ENCODE peak calls at places on chromosome 19, in eight cellular contexts. One of them, this sample, is unnamed.

GRCh38 chr19:16355293-16356043 is 30.8 kb downstream of the KLF2 start:
- DNase-seq in neural progenitor cell: no peak
- DNase-seq in SK-N-SH: no peak
- DNase-seq in hepatocyte: peak
- DNase-seq in GM23248: peak
- DNase-seq in HCT116: no peak
- DNase-seq in PC-3: no peak
- DNase-seq in OCI-LY7: no peak
- DNase-seq in this sample: no peak

GRCh38 chr19:4059931-4060620 is 6.6 kb downstream of the ZBTB7A start:
- DNase-seq in neural progenitor cell: no peak
- DNase-seq in SK-N-SH: no peak
- DNase-seq in hepatocyte: peak
- DNase-seq in GM23248: peak
- DNase-seq in HCT116: no peak
- DNase-seq in PC-3: no peak
- DNase-seq in OCI-LY7: peak
- DNase-seq in this sample: peak

GRCh38 chr19:54517483-54517882 is 14.9 kb downstream of the LAIR2 start:
- DNase-seq in neural progenitor cell: peak
- DNase-seq in SK-N-SH: no peak
- DNase-seq in hepatocyte: peak
- DNase-seq in GM23248: peak
- DNase-seq in HCT116: no peak
- DNase-seq in PC-3: peak
- DNase-seq in OCI-LY7: peak
- DNase-seq in this sample: peak

GRCh38 chr19:43564800-43565199 is 10.5 kb downstream of the XRCC1 start:
- DNase-seq in neural progenitor cell: no peak
- DNase-seq in SK-N-SH: no peak
- DNase-seq in hepatocyte: no peak
- DNase-seq in GM23248: no peak
- DNase-seq in HCT116: no peak
- DNase-seq in PC-3: no peak
- DNase-seq in OCI-LY7: no peak
- DNase-seq in this sample: no peak

GRCh38 chr19:16229322-16229641 is 31.6 kb downstream of the AP1M1 start:
- DNase-seq in neural progenitor cell: no peak
- DNase-seq in SK-N-SH: peak
- DNase-seq in hepatocyte: no peak
- DNase-seq in GM23248: no peak
- DNase-seq in HCT116: no peak
- DNase-seq in PC-3: no peak
- DNase-seq in OCI-LY7: no peak
- DNase-seq in this sample: no peak

GRCh38 chr19:16773259-16773658 is 53.6 kb downstream of the NWD1 start:
- DNase-seq in neural progenitor cell: no peak
- DNase-seq in SK-N-SH: no peak
- DNase-seq in hepatocyte: no peak
- DNase-seq in GM23248: no peak
- DNase-seq in HCT116: no peak
- DNase-seq in PC-3: peak
- DNase-seq in OCI-LY7: no peak
- DNase-seq in this sample: no peak

GRCh38 chr19:31308781-31309180 is 40.5 kb downstream of the TSHZ3 start:
- DNase-seq in neural progenitor cell: no peak
- DNase-seq in SK-N-SH: no peak
- DNase-seq in hepatocyte: no peak
- DNase-seq in GM23248: no peak
- DNase-seq in HCT116: no peak
- DNase-seq in PC-3: no peak
- DNase-seq in OCI-LY7: no peak
- DNase-seq in this sample: no peak

GRCh38 chr19:48608798-48609263 is 2.3 kb downstream of the SPACA4 start:
- DNase-seq in neural progenitor cell: peak
- DNase-seq in SK-N-SH: peak
- DNase-seq in hepatocyte: no peak
- DNase-seq in GM23248: peak
- DNase-seq in HCT116: peak
- DNase-seq in PC-3: peak
- DNase-seq in OCI-LY7: peak
- DNase-seq in this sample: peak

GRCh38 chr19:19406878-19407639 is 1.6 kb downstream of the GATAD2A start:
- DNase-seq in neural progenitor cell: peak
- DNase-seq in SK-N-SH: no peak
- DNase-seq in hepatocyte: peak
- DNase-seq in GM23248: peak
- DNase-seq in HCT116: no peak
- DNase-seq in PC-3: peak
- DNase-seq in OCI-LY7: peak
- DNase-seq in this sample: no peak

GRCh38 chr19:5719274-5719960 is 529 bp downstream of the LONP1 start:
- DNase-seq in neural progenitor cell: peak
- DNase-seq in SK-N-SH: no peak
- DNase-seq in hepatocyte: no peak
- DNase-seq in GM23248: peak
- DNase-seq in HCT116: no peak
- DNase-seq in PC-3: no peak
- DNase-seq in OCI-LY7: peak
- DNase-seq in this sample: peak

GRCh38 chr19:47035127-47035494 is 13.3 kb downstream of the TMEM160 start:
- DNase-seq in neural progenitor cell: peak
- DNase-seq in SK-N-SH: peak
- DNase-seq in hepatocyte: no peak
- DNase-seq in GM23248: peak
- DNase-seq in HCT116: no peak
- DNase-seq in PC-3: peak
- DNase-seq in OCI-LY7: peak
- DNase-seq in this sample: peak

GRCh38 chr19:30236006-30236405 is 136.2 kb upstream of the ZNF536 start:
- DNase-seq in neural progenitor cell: peak
- DNase-seq in SK-N-SH: peak
- DNase-seq in hepatocyte: no peak
- DNase-seq in GM23248: no peak
- DNase-seq in HCT116: no peak
- DNase-seq in PC-3: no peak
- DNase-seq in OCI-LY7: no peak
- DNase-seq in this sample: peak

GRCh38 chr19:6744381-6745288 is 5.2 kb downstream of the TRIP10 start:
- DNase-seq in neural progenitor cell: peak
- DNase-seq in SK-N-SH: no peak
- DNase-seq in hepatocyte: peak
- DNase-seq in GM23248: peak
- DNase-seq in HCT116: no peak
- DNase-seq in PC-3: peak
- DNase-seq in OCI-LY7: no peak
- DNase-seq in this sample: no peak

GRCh38 chr19:1173845-1174809 is at the start of gene SBNO2:
- DNase-seq in neural progenitor cell: peak
- DNase-seq in SK-N-SH: peak
- DNase-seq in hepatocyte: peak
- DNase-seq in GM23248: peak
- DNase-seq in HCT116: peak
- DNase-seq in PC-3: peak
- DNase-seq in OCI-LY7: peak
- DNase-seq in this sample: peak

GRCh38 chr19:5309438-5310204 is 31.0 kb downstream of the PTPRS start:
- DNase-seq in neural progenitor cell: no peak
- DNase-seq in SK-N-SH: peak
- DNase-seq in hepatocyte: no peak
- DNase-seq in GM23248: peak
- DNase-seq in HCT116: no peak
- DNase-seq in PC-3: no peak
- DNase-seq in OCI-LY7: no peak
- DNase-seq in this sample: peak

GRCh38 chr19:35715981-35716734 is 1.6 kb upstream of the KMT2B start:
- DNase-seq in neural progenitor cell: peak
- DNase-seq in SK-N-SH: peak
- DNase-seq in hepatocyte: peak
- DNase-seq in GM23248: peak
- DNase-seq in HCT116: no peak
- DNase-seq in PC-3: peak
- DNase-seq in OCI-LY7: no peak
- DNase-seq in this sample: peak

GRCh38 chr19:45528149-45528743 is 21.0 kb downstream of the VASP start:
- DNase-seq in neural progenitor cell: peak
- DNase-seq in SK-N-SH: no peak
- DNase-seq in hepatocyte: peak
- DNase-seq in GM23248: peak
- DNase-seq in HCT116: no peak
- DNase-seq in PC-3: peak
- DNase-seq in OCI-LY7: no peak
- DNase-seq in this sample: peak

GRCh38 chr19:6021878-6022569 is 44.1 kb upstream of the RANBP3 start:
- DNase-seq in neural progenitor cell: peak
- DNase-seq in SK-N-SH: peak
- DNase-seq in hepatocyte: peak
- DNase-seq in GM23248: peak
- DNase-seq in HCT116: peak
- DNase-seq in PC-3: peak
- DNase-seq in OCI-LY7: peak
- DNase-seq in this sample: peak

GRCh38 chr19:6668696-6669095 is 1.3 kb downstream of the TNFSF14 start:
- DNase-seq in neural progenitor cell: no peak
- DNase-seq in SK-N-SH: no peak
- DNase-seq in hepatocyte: no peak
- DNase-seq in GM23248: no peak
- DNase-seq in HCT116: no peak
- DNase-seq in PC-3: no peak
- DNase-seq in OCI-LY7: no peak
- DNase-seq in this sample: no peak

GRCh38 chr19:42113641-42114348 is 18.5 kb downstream of the POU2F2 start:
- DNase-seq in neural progenitor cell: no peak
- DNase-seq in SK-N-SH: no peak
- DNase-seq in hepatocyte: peak
- DNase-seq in GM23248: peak
- DNase-seq in HCT116: peak
- DNase-seq in PC-3: peak
- DNase-seq in OCI-LY7: peak
- DNase-seq in this sample: peak

GRCh38 chr19:33904681-33905080 is 108.0 kb downstream of the KCTD15 start:
- DNase-seq in neural progenitor cell: peak
- DNase-seq in SK-N-SH: peak
- DNase-seq in hepatocyte: peak
- DNase-seq in GM23248: peak
- DNase-seq in HCT116: no peak
- DNase-seq in PC-3: peak
- DNase-seq in OCI-LY7: no peak
- DNase-seq in this sample: peak

GRCh38 chr19:32677657-32678056 is 2.0 kb downstream of the RGS9BP start:
- DNase-seq in neural progenitor cell: peak
- DNase-seq in SK-N-SH: no peak
- DNase-seq in hepatocyte: peak
- DNase-seq in GM23248: no peak
- DNase-seq in HCT116: no peak
- DNase-seq in PC-3: no peak
- DNase-seq in OCI-LY7: no peak
- DNase-seq in this sample: peak

GRCh38 chr19:19672816-19673215 is 4.2 kb downstream of the ZNF101 start:
- DNase-seq in neural progenitor cell: no peak
- DNase-seq in SK-N-SH: no peak
- DNase-seq in hepatocyte: no peak
- DNase-seq in GM23248: no peak
- DNase-seq in HCT116: no peak
- DNase-seq in PC-3: no peak
- DNase-seq in OCI-LY7: no peak
- DNase-seq in this sample: no peak

GRCh38 chr19:11964496-11964857 is 363 bp upstream of the ZNF763 start:
- DNase-seq in neural progenitor cell: no peak
- DNase-seq in SK-N-SH: peak
- DNase-seq in hepatocyte: no peak
- DNase-seq in GM23248: peak
- DNase-seq in HCT116: no peak
- DNase-seq in PC-3: no peak
- DNase-seq in OCI-LY7: no peak
- DNase-seq in this sample: peak
- TF ChIP-seq EZH2phosphoT487 in neural progenitor cell: no peak
- TF ChIP-seq EZH2phosphoT487 in SK-N-SH: no peak
- TF ChIP-seq EZH2phosphoT487 in hepatocyte: no peak
- TF ChIP-seq EZH2phosphoT487 in GM23248: no peak
- TF ChIP-seq EZH2phosphoT487 in HCT116: no peak
- TF ChIP-seq EZH2phosphoT487 in PC-3: no peak
- TF ChIP-seq EZH2phosphoT487 in OCI-LY7: no peak
- TF ChIP-seq EZH2phosphoT487 in this sample: no peak

GRCh38 chr19:8368136-8368535 is 4.2 kb downstream of the ANGPTL4 start:
- DNase-seq in neural progenitor cell: no peak
- DNase-seq in SK-N-SH: peak
- DNase-seq in hepatocyte: no peak
- DNase-seq in GM23248: no peak
- DNase-seq in HCT116: no peak
- DNase-seq in PC-3: no peak
- DNase-seq in OCI-LY7: no peak
- DNase-seq in this sample: no peak

GRCh38 chr19:8366121-8366581 is 2.2 kb downstream of the ANGPTL4 start:
- DNase-seq in neural progenitor cell: no peak
- DNase-seq in SK-N-SH: no peak
- DNase-seq in hepatocyte: no peak
- DNase-seq in GM23248: no peak
- DNase-seq in HCT116: no peak
- DNase-seq in PC-3: no peak
- DNase-seq in OCI-LY7: no peak
- DNase-seq in this sample: no peak

GRCh38 chr19:8367327-8368001 is 3.5 kb downstream of the ANGPTL4 start:
- DNase-seq in neural progenitor cell: peak
- DNase-seq in SK-N-SH: peak
- DNase-seq in hepatocyte: peak
- DNase-seq in GM23248: peak
- DNase-seq in HCT116: no peak
- DNase-seq in PC-3: peak
- DNase-seq in OCI-LY7: no peak
- DNase-seq in this sample: peak

GRCh38 chr19:8363803-8364771 is at the start of gene ANGPTL4:
- DNase-seq in neural progenitor cell: peak
- DNase-seq in SK-N-SH: peak
- DNase-seq in hepatocyte: peak
- DNase-seq in GM23248: peak
- DNase-seq in HCT116: peak
- DNase-seq in PC-3: peak
- DNase-seq in OCI-LY7: no peak
- DNase-seq in this sample: peak

GRCh38 chr19:8366961-8367326 is 3.0 kb downstream of the ANGPTL4 start:
- DNase-seq in neural progenitor cell: no peak
- DNase-seq in SK-N-SH: no peak
- DNase-seq in hepatocyte: no peak
- DNase-seq in GM23248: peak
- DNase-seq in HCT116: no peak
- DNase-seq in PC-3: no peak
- DNase-seq in OCI-LY7: no peak
- DNase-seq in this sample: no peak
- TF ChIP-seq EZH2phosphoT487 in neural progenitor cell: no peak
- TF ChIP-seq EZH2phosphoT487 in SK-N-SH: no peak
- TF ChIP-seq EZH2phosphoT487 in hepatocyte: no peak
- TF ChIP-seq EZH2phosphoT487 in GM23248: no peak
- TF ChIP-seq EZH2phosphoT487 in HCT116: no peak
- TF ChIP-seq EZH2phosphoT487 in PC-3: no peak
- TF ChIP-seq EZH2phosphoT487 in OCI-LY7: no peak
- TF ChIP-seq EZH2phosphoT487 in this sample: no peak

GRCh38 chr19:14507704-14508246 is 10.4 kb downstream of the DNAJB1 start:
- DNase-seq in neural progenitor cell: no peak
- DNase-seq in SK-N-SH: no peak
- DNase-seq in hepatocyte: peak
- DNase-seq in GM23248: peak
- DNase-seq in HCT116: no peak
- DNase-seq in PC-3: peak
- DNase-seq in OCI-LY7: no peak
- DNase-seq in this sample: no peak
- TF ChIP-seq EZH2phosphoT487 in neural progenitor cell: no peak
- TF ChIP-seq EZH2phosphoT487 in SK-N-SH: no peak
- TF ChIP-seq EZH2phosphoT487 in hepatocyte: no peak
- TF ChIP-seq EZH2phosphoT487 in GM23248: no peak
- TF ChIP-seq EZH2phosphoT487 in HCT116: no peak
- TF ChIP-seq EZH2phosphoT487 in PC-3: no peak
- TF ChIP-seq EZH2phosphoT487 in OCI-LY7: no peak
- TF ChIP-seq EZH2phosphoT487 in this sample: no peak

GRCh38 chr19:2253106-2254051 is 2.8 kb downstream of the JSRP1 start:
- DNase-seq in neural progenitor cell: peak
- DNase-seq in SK-N-SH: peak
- DNase-seq in hepatocyte: no peak
- DNase-seq in GM23248: no peak
- DNase-seq in HCT116: no peak
- DNase-seq in PC-3: no peak
- DNase-seq in OCI-LY7: peak
- DNase-seq in this sample: peak
- TF ChIP-seq EZH2phosphoT487 in neural progenitor cell: no peak
- TF ChIP-seq EZH2phosphoT487 in SK-N-SH: no peak
- TF ChIP-seq EZH2phosphoT487 in hepatocyte: no peak
- TF ChIP-seq EZH2phosphoT487 in GM23248: peak
- TF ChIP-seq EZH2phosphoT487 in HCT116: no peak
- TF ChIP-seq EZH2phosphoT487 in PC-3: no peak
- TF ChIP-seq EZH2phosphoT487 in OCI-LY7: no peak
- TF ChIP-seq EZH2phosphoT487 in this sample: no peak

This sample was measured in GM23338.